ENCODE peak calls at places on chromosome 1, in ten cellular contexts. W is tibial nerve; X is thoracic aorta; C is PC-3; M is uterus; G is breast epithelium; F is CD8-positive, alpha-beta T cell; Q is psoas muscle; B is tibial artery; S is HCT116. Z is an unnamed sample.

GRCh38 chr1:39922139-39922757 is 20.5 kb upstream of the MYCL start:
- DNase-seq in W (no peak), X (no peak), C (no peak), M (no peak), G (no peak), F (no peak), Q (no peak), B (no peak), S (no peak), Z (no peak)

GRCh38 chr1:160078392-160079195 is 2.7 kb upstream of the KCNJ9 start:
- DNase-seq in W (no peak), X (no peak), C (peak), M (no peak), G (no peak), F (peak), Q (no peak), B (no peak), S (peak), Z (peak)

GRCh38 chr1:205600085-205600484 is 31.7 kb downstream of the ELK4 start:
- DNase-seq in W (no peak), X (no peak), C (peak), M (no peak), G (no peak), F (peak), Q (no peak), B (no peak), S (no peak), Z (no peak)

GRCh38 chr1:71986181-71986580 is 296.2 kb downstream of the NEGR1 start:
- DNase-seq in W (no peak), X (no peak), C (no peak), M (no peak), G (no peak), F (no peak), Q (no peak), B (no peak), S (no peak), Z (no peak)

GRCh38 chr1:21937372-21938121 is 437 bp upstream of the HSPG2 start:
- DNase-seq in W (peak), X (no peak), C (peak), M (peak), G (peak), F (peak), Q (peak), B (peak), S (peak), Z (peak)

GRCh38 chr1:1117469-1117831 is 1.6 kb upstream of the C1orf159 start:
- DNase-seq in W (no peak), X (no peak), C (no peak), M (no peak), G (no peak), F (no peak), Q (no peak), B (no peak), S (no peak), Z (no peak)

GRCh38 chr1:3427711-3428704 is 26.5 kb upstream of the ARHGEF16 start:
- DNase-seq in W (no peak), X (no peak), C (no peak), M (no peak), G (no peak), F (no peak), Q (peak), B (no peak), S (no peak), Z (no peak)

GRCh38 chr1:27000817-27001460 is 7.4 kb downstream of the TRNP1 start:
- DNase-seq in W (no peak), X (peak), C (no peak), M (no peak), G (no peak), F (no peak), Q (no peak), B (no peak), S (no peak), Z (no peak)

GRCh38 chr1:59730759-59731478 is 83.8 kb upstream of the HOOK1 start:
- DNase-seq in W (peak), X (peak), C (peak), M (peak), G (peak), F (no peak), Q (peak), B (peak), S (peak), Z (no peak)

GRCh38 chr1:11380500-11380899 is 98.5 kb upstream of the DISP3 start:
- DNase-seq in W (no peak), X (no peak), C (no peak), M (no peak), G (no peak), F (no peak), Q (no peak), B (no peak), S (no peak), Z (no peak)

GRCh38 chr1:93614550-93615200 is 67.0 kb downstream of the BCAR3 start:
- DNase-seq in W (no peak), X (no peak), C (peak), M (no peak), G (no peak), F (no peak), Q (no peak), B (no peak), S (no peak), Z (no peak)

GRCh38 chr1:66152034-66152433 is 359.3 kb downstream of the PDE4B start:
- DNase-seq in W (no peak), X (no peak), C (no peak), M (no peak), G (no peak), F (no peak), Q (no peak), B (no peak), S (no peak), Z (no peak)

GRCh38 chr1:62335656-62336055 is 16.4 kb upstream of the KANK4 start:
- DNase-seq in W (no peak), X (no peak), C (no peak), M (no peak), G (no peak), F (no peak), Q (no peak), B (no peak), S (no peak), Z (no peak)

GRCh38 chr1:156489166-156489934 is 11.2 kb downstream of the MEF2D start:
- DNase-seq in W (no peak), X (no peak), C (no peak), M (no peak), G (no peak), F (peak), Q (peak), B (no peak), S (no peak), Z (no peak)

GRCh38 chr1:93171549-93172050 is 8.6 kb downstream of the TMED5 start:
- DNase-seq in W (no peak), X (no peak), C (no peak), M (no peak), G (no peak), F (no peak), Q (no peak), B (no peak), S (no peak), Z (no peak)

GRCh38 chr1:76203132-76203531 is 128.6 kb downstream of the ST6GALNAC3 start:
- DNase-seq in W (no peak), X (no peak), C (no peak), M (no peak), G (no peak), F (no peak), Q (no peak), B (no peak), S (no peak), Z (no peak)

GRCh38 chr1:240866724-240867123 is 254.8 kb upstream of the GREM2 start:
- DNase-seq in W (no peak), X (no peak), C (no peak), M (no peak), G (no peak), F (no peak), Q (no peak), B (no peak), S (no peak), Z (no peak)

GRCh38 chr1:224387302-224387912 is 30.7 kb downstream of the CNIH4 start:
- DNase-seq in W (no peak), X (no peak), C (no peak), M (no peak), G (no peak), F (no peak), Q (no peak), B (no peak), S (no peak), Z (no peak)

GRCh38 chr1:5638582-5638981 is 353.6 kb downstream of the NPHP4 start:
- DNase-seq in W (no peak), X (no peak), C (no peak), M (no peak), G (no peak), F (no peak), Q (no peak), B (no peak), S (no peak), Z (no peak)

GRCh38 chr1:102834688-102835320 is 273.5 kb downstream of the COL11A1 start:
- DNase-seq in W (no peak), X (no peak), C (peak), M (no peak), G (no peak), F (no peak), Q (no peak), B (no peak), S (no peak), Z (no peak)

GRCh38 chr1:199226163-199226562 is 587.3 kb downstream of the PTPRC start:
- DNase-seq in W (no peak), X (no peak), C (peak), M (no peak), G (no peak), F (no peak), Q (no peak), B (no peak), S (no peak), Z (no peak)

GRCh38 chr1:221473392-221473791 is 268.5 kb downstream of the DUSP10 start:
- DNase-seq in W (no peak), X (no peak), C (no peak), M (no peak), G (no peak), F (no peak), Q (no peak), B (no peak), S (no peak), Z (no peak)

GRCh38 chr1:232018512-232019340 is 392.1 kb downstream of the DISC1 start:
- DNase-seq in W (no peak), X (no peak), C (no peak), M (no peak), G (no peak), F (no peak), Q (no peak), B (no peak), S (no peak), Z (no peak)

GRCh38 chr1:227896710-227897655 is 50.7 kb downstream of the WNT9A start:
- DNase-seq in W (no peak), X (no peak), C (no peak), M (peak), G (peak), F (no peak), Q (peak), B (peak), S (no peak), Z (no peak)

DNA sequence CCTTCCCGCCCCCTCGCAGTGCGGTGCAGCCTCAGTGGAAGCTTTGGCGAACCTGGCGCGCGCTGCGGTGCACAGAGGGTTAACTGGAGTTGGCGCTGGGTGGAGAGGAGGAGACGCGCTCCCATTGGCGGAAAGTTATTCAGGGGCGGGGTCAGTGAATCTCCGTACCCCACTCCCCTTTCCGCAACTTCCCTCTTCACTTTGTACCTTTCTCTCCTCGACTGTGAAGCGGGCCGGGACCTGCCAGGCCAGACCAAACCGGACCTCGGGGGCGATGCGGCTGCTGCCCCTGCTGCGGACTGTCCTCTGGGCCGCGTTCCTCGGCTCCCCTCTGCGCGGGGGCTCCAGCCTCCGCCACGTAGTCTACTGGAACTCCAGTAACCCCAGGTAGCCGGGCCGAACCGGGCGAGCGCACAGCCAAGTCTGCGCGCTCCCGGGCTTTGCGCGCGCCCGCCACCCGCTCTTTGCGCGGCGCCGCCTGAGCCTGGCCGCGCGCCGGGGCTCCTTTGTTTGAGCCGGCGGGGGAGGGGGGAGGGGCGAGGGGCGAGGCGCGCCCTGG is at the start of gene EFNA4:
- DNase-seq in W (peak), X (no peak), C (peak), M (peak), G (peak), F (peak), Q (peak), B (peak), S (peak), Z (peak)
- H3K27ac ChIP-seq in W (peak), X (no peak), C (peak), M (peak), G (peak), F (peak), Q (peak), B (peak), S (peak), Z (peak)

GRCh38 chr1:175129997-175130648 is 62.5 kb downstream of the KIAA0040 start:
- DNase-seq in W (no peak), X (no peak), C (peak), M (no peak), G (no peak), F (no peak), Q (no peak), B (no peak), S (no peak), Z (no peak)
- TF ChIP-seq CTCF in W (no peak), X (no peak), C (peak), M (no peak), G (no peak), F (no peak), Q (no peak), B (no peak), S (no peak), Z (no peak)

GRCh38 chr1:162108426-162108825 is 38.9 kb downstream of the NOS1AP start:
- DNase-seq in W (no peak), X (no peak), C (no peak), M (no peak), G (no peak), F (no peak), Q (no peak), B (no peak), S (no peak), Z (no peak)

GRCh38 chr1:162113419-162113818 is 43.9 kb downstream of the NOS1AP start:
- DNase-seq in W (no peak), X (no peak), C (no peak), M (no peak), G (no peak), F (no peak), Q (no peak), B (no peak), S (no peak), Z (no peak)

GRCh38 chr1:162107911-162108310 is 38.4 kb downstream of the NOS1AP start:
- DNase-seq in W (no peak), X (no peak), C (no peak), M (no peak), G (no peak), F (no peak), Q (no peak), B (no peak), S (no peak), Z (no peak)

GRCh38 chr1:162110910-162111309 is 41.4 kb downstream of the NOS1AP start:
- DNase-seq in W (no peak), X (no peak), C (no peak), M (no peak), G (no peak), F (no peak), Q (no peak), B (no peak), S (no peak), Z (no peak)

GRCh38 chr1:162111572-162111971 is 42.1 kb downstream of the NOS1AP start:
- DNase-seq in W (no peak), X (no peak), C (no peak), M (no peak), G (no peak), F (no peak), Q (no peak), B (no peak), S (no peak), Z (no peak)
- H3K27ac ChIP-seq in W (no peak), X (no peak), C (no peak), M (no peak), G (peak), F (no peak), Q (no peak), B (no peak), S (no peak), Z (no peak)

DNA sequence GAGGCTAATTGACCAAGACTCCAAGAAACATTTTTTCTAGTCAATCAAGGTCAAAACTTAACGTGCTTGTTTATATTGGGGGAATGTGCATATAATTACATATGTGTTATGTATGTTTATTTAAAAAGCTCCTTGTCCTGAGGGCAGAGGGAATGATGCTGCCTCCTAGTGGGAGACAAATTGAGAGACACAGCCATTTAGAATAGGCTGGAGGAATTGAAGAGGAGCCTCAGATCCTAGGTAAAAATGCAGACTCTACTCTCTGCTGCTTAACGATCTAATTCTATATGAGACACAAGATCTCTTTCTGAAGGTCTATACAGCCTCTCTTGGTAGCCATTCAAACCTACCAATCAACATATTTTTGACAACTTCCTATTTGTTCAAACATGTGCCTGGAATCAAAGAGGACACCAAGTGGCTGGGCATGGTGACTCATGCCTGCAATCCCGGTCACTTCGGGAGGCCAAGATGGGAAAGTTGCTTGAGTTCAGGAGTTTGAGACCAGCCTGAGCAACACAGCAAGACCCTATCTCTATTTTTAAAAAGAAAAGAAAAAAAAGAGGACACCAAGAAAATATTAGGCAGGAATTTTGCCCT is 136.6 kb upstream of the ZNF648 start:
- DNase-seq in W (no peak), X (no peak), C (peak), M (no peak), G (no peak), F (no peak), Q (no peak), B (no peak), S (no peak), Z (no peak)
- TF ChIP-seq CTCF in W (no peak), X (no peak), C (peak), M (no peak), G (no peak), F (no peak), Q (no peak), B (peak), S (peak), Z (no peak)

GRCh38 chr1:155012760-155013602 is 10.4 kb downstream of the ZBTB7B start:
- DNase-seq in W (no peak), X (no peak), C (no peak), M (no peak), G (no peak), F (no peak), Q (no peak), B (no peak), S (no peak), Z (no peak)
- H3K27ac ChIP-seq in W (peak), X (no peak), C (no peak), M (no peak), G (peak), F (no peak), Q (peak), B (peak), S (no peak), Z (peak)

GRCh38 chr1:53948291-53948690 is 2.1 kb downstream of the LRRC42 start:
- DNase-seq in W (no peak), X (no peak), C (no peak), M (no peak), G (no peak), F (no peak), Q (no peak), B (no peak), S (no peak), Z (no peak)

GRCh38 chr1:53945183-53945432 is 391 bp downstream of the IFT25 start:
- DNase-seq in W (no peak), X (no peak), C (no peak), M (no peak), G (no peak), F (no peak), Q (no peak), B (no peak), S (no peak), Z (no peak)

GRCh38 chr1:53947172-53947835 is 1.2 kb downstream of the LRRC42 start:
- DNase-seq in W (no peak), X (no peak), C (no peak), M (no peak), G (no peak), F (no peak), Q (no peak), B (no peak), S (no peak), Z (no peak)

GRCh38 chr1:53945433-53946251 is at the start of gene IFT25:
- DNase-seq in W (peak), X (peak), C (peak), M (peak), G (peak), F (peak), Q (peak), B (peak), S (peak), Z (peak)

DNA sequence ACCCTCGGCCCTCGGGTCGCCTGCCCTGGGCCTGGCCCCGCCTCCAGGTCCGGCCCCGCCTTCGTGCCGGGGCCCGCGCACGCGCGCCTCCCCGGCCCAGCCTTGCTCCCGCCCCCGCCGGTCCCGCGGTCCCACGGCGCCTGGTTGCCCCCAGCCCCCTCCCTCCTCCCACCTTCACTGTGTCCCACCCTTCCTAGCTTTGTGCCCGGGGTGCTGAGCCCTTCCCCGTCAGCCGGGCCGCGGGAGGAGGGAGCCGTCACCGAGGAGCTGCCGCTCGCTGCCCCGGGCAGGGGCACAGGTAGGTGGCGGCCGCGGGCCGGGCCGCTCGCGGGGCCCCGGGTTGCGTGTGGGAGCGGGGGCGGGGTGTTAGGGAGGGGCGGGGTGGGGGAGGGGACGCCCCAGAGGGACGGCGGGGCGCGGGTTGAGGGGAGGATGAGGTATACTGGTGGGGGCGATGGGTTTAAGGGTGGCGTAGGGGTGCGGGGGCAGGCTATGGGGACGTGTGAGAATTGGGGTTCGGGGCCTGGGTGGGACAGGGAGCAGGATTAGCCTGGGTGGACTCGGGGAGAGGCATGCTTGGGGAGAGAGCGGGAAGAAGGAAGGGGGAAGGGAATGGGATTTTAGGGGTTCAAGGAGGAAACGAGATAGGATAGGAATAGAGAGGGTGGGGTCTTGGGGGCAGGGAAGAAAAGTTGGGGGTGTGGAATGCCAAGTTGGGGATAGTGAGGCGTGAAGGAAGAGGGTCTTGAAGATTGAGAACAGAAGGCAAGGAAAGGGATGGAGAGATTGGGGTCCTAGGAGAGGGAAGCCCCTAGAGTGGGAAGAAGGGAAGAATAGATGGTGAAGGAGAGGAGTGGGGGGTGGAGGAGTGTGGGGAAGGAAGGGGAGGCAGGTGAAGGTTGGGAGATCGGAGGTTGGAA is at the start of gene LRRC42:
- DNase-seq in W (no peak), X (peak), C (no peak), M (no peak), G (no peak), F (no peak), Q (no peak), B (no peak), S (no peak), Z (no peak)
- TF ChIP-seq CTCF in W (peak), X (no peak), C (peak), M (peak), G (no peak), F (no peak), Q (peak), B (peak), S (peak), Z (no peak)

GRCh38 chr1:115828101-115829022 is 12.6 kb downstream of the NHLH2 start:
- DNase-seq in W (no peak), X (no peak), C (no peak), M (peak), G (no peak), F (no peak), Q (no peak), B (no peak), S (no peak), Z (no peak)
- H3K27ac ChIP-seq in W (no peak), X (no peak), C (no peak), M (peak), G (no peak), F (no peak), Q (no peak), B (no peak), S (no peak), Z (no peak)

Z was measured in CD4-positive, alpha-beta T cell.